ENCODE peak calls at places on chromosomes 2 and 18, in five cellular contexts. G is PC-3; X is NCI-H146; R is stimulated activated CD4-positive, alpha-beta T cell treated with anti-CD3 and anti-CD28 coated beads, Interleukin-1b, Interleukin-23, amount 100 ng/mL, for 48 hours; W is HTR-8/SVneo. U is an unnamed sample.

GRCh38 chr2:150788741-150789140 is 301.3 kb upstream of the RND3 start:
- DNase-seq in G (no peak), X (no peak), W (no peak), R (no peak), U (no peak)

GRCh38 chr18:43563780-43564179 is 286.5 kb upstream of the SYT4 start:
- DNase-seq in R (no peak), W (peak), X (peak), G (peak), U (no peak)

GRCh38 chr2:118539290-118539689 is 308.2 kb downstream of the EN1 start:
- DNase-seq in G (peak), X (no peak), W (no peak), R (peak), U (peak)

GRCh38 chr2:42463570-42463969 is 30.2 kb downstream of the KCNG3 start:
- DNase-seq in R (no peak), W (no peak), X (no peak), G (no peak), U (no peak)

GRCh38 chr2:8239402-8240127 is 442.3 kb upstream of the ID2 start:
- DNase-seq in G (no peak), X (no peak), R (peak), W (no peak), U (peak)

GRCh38 chr2:128323501-128323931 is 4.8 kb upstream of the HS6ST1 start:
- DNase-seq in R (no peak), W (no peak), G (no peak), X (no peak), U (no peak)

GRCh38 chr2:213149332-213149875 is 2.0 kb downstream of the IKZF2 start:
- DNase-seq in W (no peak), G (no peak), X (no peak), R (no peak), U (no peak)

GRCh38 chr2:99648115-99648850 is 158.5 kb upstream of the REV1 start:
- DNase-seq in W (no peak), G (peak), X (no peak), R (no peak), U (no peak)

GRCh38 chr2:23393722-23394121 is 8.7 kb downstream of the KLHL29 start:
- DNase-seq in W (no peak), X (no peak), G (no peak), R (no peak), U (no peak)

GRCh38 chr2:64792995-64793639 is 139.4 kb upstream of the SERTAD2 start:
- DNase-seq in X (no peak), R (no peak), W (no peak), G (peak), U (no peak)

GRCh38 chr2:3193423-3194330 is 183.9 kb downstream of the EIPR1 start:
- DNase-seq in R (no peak), G (no peak), X (no peak), W (no peak), U (no peak)

GRCh38 chr18:5238371-5238758 is 41.3 kb upstream of the AKAIN1 start:
- DNase-seq in G (peak), X (peak), W (no peak), R (peak), U (peak)

GRCh38 chr2:111701266-111701665 is 182.7 kb downstream of the ANAPC1 start:
- DNase-seq in W (no peak), G (peak), R (no peak), X (no peak), U (no peak)

GRCh38 chr2:176130153-176130916 is 830 bp downstream of the HOXD8 start:
- DNase-seq in R (peak), X (no peak), W (no peak), G (peak), U (peak)

GRCh38 chr18:13577091-13577697 is 149.2 kb downstream of the FAM210A start:
- DNase-seq in R (peak), W (peak), G (peak), X (no peak), U (peak)

GRCh38 chr2:239834143-239834542 is 191.0 kb downstream of the NDUFA10 start:
- DNase-seq in G (no peak), W (no peak), X (no peak), R (no peak), U (no peak)

GRCh38 chr18:48949051-48949605 is 1.6 kb downstream of the SMAD7 start:
- DNase-seq in X (peak), R (no peak), G (peak), W (no peak), U (peak)

GRCh38 chr2:73009177-73009839 is 62.2 kb downstream of the SFXN5 start:
- DNase-seq in W (no peak), R (no peak), X (no peak), G (no peak), U (no peak)

GRCh38 chr2:159290289-159290907 is 3.9 kb upstream of the WDSUB1 start:
- DNase-seq in G (peak), R (no peak), W (peak), X (peak), U (no peak)

GRCh38 chr2:120231564-120231973 is 8.4 kb upstream of the TMEM185B start:
- DNase-seq in W (no peak), R (peak), G (no peak), X (no peak), U (peak)

GRCh38 chr18:48851563-48851962 is 99.2 kb downstream of the SMAD7 start:
- DNase-seq in X (no peak), W (no peak), G (no peak), R (no peak), U (no peak)

GRCh38 chr2:118670868-118671267 is 176.6 kb downstream of the EN1 start:
- DNase-seq in W (no peak), G (no peak), X (no peak), R (no peak), U (no peak)